ENCODE peak calls at places on chromosome 6, in five cellular contexts. V, O, H, Z and G are unnamed samples.

GRCh38 chr6:168916576-168917207 is 337.0 kb downstream of the THBS2 start:
- DNase-seq in V (no peak), H (no peak), Z (no peak), O (no peak), G (no peak)

GRCh38 chr6:82348130-82348529 is 15.5 kb upstream of the TPBG start:
- DNase-seq in H (no peak), V (no peak), O (no peak), Z (no peak), G (no peak)

GRCh38 chr6:160634706-160635105 is 29.4 kb downstream of the LPA start:
- DNase-seq in O (no peak), Z (no peak), V (no peak), H (no peak), G (no peak)

GRCh38 chr6:33174784-33175183 is 17.5 kb downstream of the COL11A2 start:
- DNase-seq in O (no peak), Z (no peak), V (no peak), H (no peak), G (no peak)

GRCh38 chr6:20707166-20707485 is 172.9 kb downstream of the CDKAL1 start:
- DNase-seq in H (no peak), O (no peak), V (no peak), Z (no peak), G (no peak)

GRCh38 chr6:149888113-149888512 is 9.8 kb downstream of the RAET1E start:
- DNase-seq in H (no peak), O (no peak), V (no peak), Z (no peak), G (no peak)

GRCh38 chr6:166460473-166461437 is 78.0 kb upstream of the MPC1 start:
- DNase-seq in Z (peak), O (peak), H (no peak), V (peak), G (no peak)

GRCh38 chr6:31896856-31897611 is 464 bp downstream of the EHMT2 start:
- DNase-seq in V (no peak), Z (no peak), H (no peak), O (no peak), G (no peak)

GRCh38 chr6:54238407-54238806 is 69.8 kb upstream of the TINAG start:
- DNase-seq in Z (peak), V (peak), O (no peak), H (no peak), G (peak)

GRCh38 chr6:28089054-28089453 is 8.7 kb downstream of the ZNF165 start:
- DNase-seq in O (no peak), V (no peak), H (no peak), Z (no peak), G (no peak)

GRCh38 chr6:111482236-111482958 is 621 bp downstream of the REV3L start:
- DNase-seq in O (peak), H (no peak), Z (peak), V (peak), G (peak)

GRCh38 chr6:158150701-158151100 is 17.4 kb downstream of the SERAC1 start:
- DNase-seq in O (no peak), H (no peak), Z (peak), V (peak), G (peak)

GRCh38 chr6:37126961-37127360 is 43.0 kb upstream of the PIM1 start:
- DNase-seq in V (no peak), H (no peak), Z (no peak), O (no peak), G (no peak)

GRCh38 chr6:39452306-39452705 is 129.8 kb upstream of the KCNK16 start:
- DNase-seq in H (no peak), Z (peak), O (no peak), V (peak), G (peak)

GRCh38 chr6:35343835-35344550 is 1.6 kb downstream of the PPARD start:
- DNase-seq in H (no peak), V (no peak), O (no peak), Z (no peak), G (no peak)

GRCh38 chr6:2895072-2895471 is 8.0 kb downstream of the SERPINB9 start:
- DNase-seq in H (no peak), O (no peak), Z (no peak), V (no peak), G (no peak)

GRCh38 chr6:10995114-10995707 is 48.9 kb downstream of the ELOVL2 start:
- DNase-seq in H (no peak), V (no peak), O (no peak), Z (no peak), G (no peak)

GRCh38 chr6:169794317-169795055 is 43.1 kb downstream of the ERMARD start:
- DNase-seq in V (no peak), O (no peak), Z (no peak), H (no peak), G (no peak)

GRCh38 chr6:156731436-156731835 is 45.7 kb upstream of the ARID1B start:
- DNase-seq in Z (peak), V (peak), O (peak), H (no peak), G (peak)

GRCh38 chr6:149782337-149782736 is 32.8 kb downstream of the PCMT1 start:
- DNase-seq in H (no peak), O (no peak), V (no peak), Z (no peak), G (no peak)

GRCh38 chr6:56570434-56571359 is 72.0 kb downstream of the DST start:
- DNase-seq in Z (peak), V (peak), O (no peak), H (no peak), G (peak)

GRCh38 chr6:111585241-111585968 is 20.3 kb downstream of the TRAF3IP2 start:
- DNase-seq in H (no peak), O (no peak), V (peak), Z (no peak), G (no peak)

GRCh38 chr6:7153807-7154206 is 46.0 kb downstream of the RREB1 start:
- DNase-seq in O (no peak), H (no peak), V (no peak), Z (no peak), G (no peak)

GRCh38 chr6:18147616-18148015 is 7.3 kb downstream of the TPMT start:
- DNase-seq in O (no peak), Z (no peak), H (no peak), V (no peak), G (no peak)

GRCh38 chr6:98657764-98658163 is 176.6 kb upstream of the POU3F2 start:
- DNase-seq in Z (peak), V (peak), O (peak), H (no peak), G (peak)

GRCh38 chr6:119170427-119171407 is 92.3 kb upstream of the FAM184A start:
- DNase-seq in V (peak), Z (no peak), O (no peak), H (no peak), G (no peak)